ENCODE peak calls at places on chromosomes 12 and 14, in four cellular contexts. T is stromal cell of bone marrow; G is stimulated activated CD8-positive, alpha-beta memory T cell treated with anti-CD3 and anti-CD28 coated beads, Interleukin-12 subunit alpha, Interleukin-12 subunit beta, amount 100 ng/mL, for 4 hours; R is HepG2. S is an unnamed sample.

GRCh38 chr14:72573725-72574426 is 320.0 kb downstream of the DPF3 start:
- DNase-seq in T (no peak), R (no peak), G (no peak), S (no peak)

GRCh38 chr12:31245822-31246469 is 80.0 kb downstream of the SINHCAF start:
- DNase-seq in R (peak), G (no peak), T (no peak), S (no peak)

GRCh38 chr14:68216072-68216471 is 396.5 kb downstream of the RAD51B start:
- DNase-seq in G (no peak), T (no peak), R (no peak), S (no peak)

GRCh38 chr12:143964-144649 is 69.8 kb downstream of the SLC6A12 start:
- DNase-seq in R (peak), T (no peak), G (no peak), S (no peak)

GRCh38 chr14:49612671-49613070 is 7.8 kb downstream of the RPL36AL start:
- DNase-seq in G (no peak), R (no peak), T (no peak), S (no peak)

GRCh38 chr14:32366256-32366655 is 37.2 kb downstream of the AKAP6 start:
- DNase-seq in R (no peak), T (peak), G (no peak), S (no peak)

GRCh38 chr12:82857911-82858533 is 171.3 kb downstream of the TMTC2 start:
- DNase-seq in G (no peak), R (no peak), T (no peak), S (no peak)

GRCh38 chr12:28536088-28536487 is 345.8 kb downstream of the CCDC91 start:
- DNase-seq in G (no peak), R (no peak), T (peak), S (no peak)

GRCh38 chr14:94164685-94165431 is 9.3 kb upstream of the PPP4R4 start:
- DNase-seq in T (no peak), R (no peak), G (no peak), S (no peak)

GRCh38 chr12:108884116-108885012 is 4.5 kb downstream of the DAO start:
- DNase-seq in T (peak), R (peak), G (peak), S (peak)

GRCh38 chr14:83559721-83560120 is 1970.2 kb upstream of the FLRT2 start:
- DNase-seq in G (no peak), R (no peak), T (no peak), S (no peak)

GRCh38 chr12:124422570-124423523 is 128.0 kb downstream of the RFLNA start:
- DNase-seq in T (peak), R (peak), G (no peak), S (no peak)

GRCh38 chr12:11976005-11976404 is 94.7 kb upstream of the BCL2L14 start:
- DNase-seq in T (no peak), R (no peak), G (no peak), S (no peak)

GRCh38 chr14:28901631-28902030 is 135.0 kb downstream of the FOXG1 start:
- DNase-seq in T (no peak), G (no peak), R (no peak), S (no peak)

GRCh38 chr12:47808049-47808448 is 11.7 kb downstream of the HDAC7 start:
- DNase-seq in R (no peak), T (no peak), G (peak), S (peak)

GRCh38 chr12:90323217-90323616 is 614.6 kb upstream of the ATP2B1 start:
- DNase-seq in T (no peak), R (no peak), G (no peak), S (no peak)

GRCh38 chr12:108701779-108702435 is 29.4 kb downstream of the CORO1C start:
- DNase-seq in R (no peak), T (no peak), G (no peak), S (no peak)

GRCh38 chr12:24045816-24046257 is 96.4 kb upstream of the SOX5 start:
- DNase-seq in T (peak), R (peak), G (no peak), S (no peak)

GRCh38 chr14:91228112-91229004 is 16.1 kb downstream of the GPR68 start:
- DNase-seq in G (peak), T (peak), R (no peak), S (peak)

GRCh38 chr12:64125913-64126312 is 96.2 kb downstream of the KICS2 start:
- DNase-seq in R (no peak), T (no peak), G (no peak), S (no peak)

GRCh38 chr12:109212460-109213115 is 96.2 kb downstream of the ACACB start:
- DNase-seq in R (no peak), T (no peak), G (no peak), S (no peak)

GRCh38 chr14:84361476-84361875 is 1168.5 kb upstream of the FLRT2 start:
- DNase-seq in G (no peak), R (no peak), T (no peak), S (no peak)

GRCh38 chr14:61420326-61420725 is 98.9 kb downstream of the PRKCH start:
- DNase-seq in T (peak), G (peak), R (no peak), S (no peak)

GRCh38 chr12:68665016-68665569 is 21.7 kb upstream of the NUP107 start:
- DNase-seq in G (no peak), T (no peak), R (no peak), S (no peak)

GRCh38 chr12:12405882-12406281 is 49.0 kb downstream of the BORCS5 start:
- DNase-seq in G (no peak), T (no peak), R (peak), S (no peak)

GRCh38 chr12:122935318-122935717 is 30.9 kb downstream of the ABCB9 start:
- DNase-seq in G (no peak), T (no peak), R (no peak), S (no peak)

GRCh38 chr12:75658826-75659823 is 147.7 kb upstream of the KRR1 start:
- DNase-seq in T (peak), R (no peak), G (no peak), S (no peak)

GRCh38 chr14:103311171-103311997 is 22.7 kb upstream of the EIF5 start:
- DNase-seq in T (no peak), G (no peak), R (no peak), S (no peak)

GRCh38 chr12:46088040-46088439 is 97.7 kb upstream of the SCAF11 start:
- DNase-seq in R (no peak), G (no peak), T (no peak), S (no peak)

GRCh38 chr12:91774471-91774921 is 371.1 kb downstream of the BTG1 start:
- DNase-seq in G (no peak), R (no peak), T (no peak), S (no peak)

GRCh38 chr12:48788852-48789775 is at the start of gene ADCY6:
- DNase-seq in R (peak), G (no peak), T (no peak), S (peak)

GRCh38 chr14:64786296-64787149 is 82.3 kb downstream of the PLEKHG3 start:
- DNase-seq in G (no peak), T (no peak), R (no peak), S (no peak)